ENCODE peak calls at places on chromosome 15, in four cellular contexts. N, R, L and I are unnamed samples.

GRCh38 chr15:63112871-63113270 is 8.8 kb upstream of the LACTB start:
- DNase-seq in N (no peak), R (no peak), L (no peak), I (no peak)

GRCh38 chr15:22877607-22878006 is 39.1 kb downstream of the NIPA2 start:
- DNase-seq in N (no peak), R (peak), L (no peak), I (no peak)

GRCh38 chr15:38028869-38029268 is 94.4 kb downstream of the TMCO5A start:
- DNase-seq in N (no peak), R (no peak), L (no peak), I (no peak)

GRCh38 chr15:39205506-39206371 is 375.1 kb upstream of the THBS1 start:
- DNase-seq in N (no peak), R (no peak), L (no peak), I (no peak)

GRCh38 chr15:47870300-47870955 is 153.1 kb downstream of the SEMA6D start:
- DNase-seq in N (no peak), R (no peak), L (peak), I (peak)

GRCh38 chr15:64731807-64732151 is 43.6 kb downstream of the RBPMS2 start:
- DNase-seq in N (no peak), R (no peak), L (no peak), I (no peak)

GRCh38 chr15:59292393-59292792 is 80.3 kb downstream of the MYO1E start:
- DNase-seq in N (no peak), R (no peak), L (peak), I (no peak)

GRCh38 chr15:55816017-55816416 is 73.1 kb upstream of the PRTG start:
- DNase-seq in N (no peak), R (no peak), L (no peak), I (no peak)

GRCh38 chr15:60973637-60974415 is 255.3 kb downstream of the RORA start:
- DNase-seq in N (no peak), R (no peak), L (no peak), I (no peak)

GRCh38 chr15:101062471-101063171 is 143.5 kb downstream of the LRRK1 start:
- DNase-seq in N (peak), R (peak), L (no peak), I (no peak)

GRCh38 chr15:38182900-38183299 is 69.7 kb upstream of the SPRED1 start:
- DNase-seq in N (no peak), R (no peak), L (no peak), I (no peak)

GRCh38 chr15:58469432-58470353 is 37.9 kb downstream of the LIPC start:
- DNase-seq in N (no peak), R (no peak), L (no peak), I (no peak)

GRCh38 chr15:50907866-50908208 is 646 bp upstream of the AP4E1 start:
- DNase-seq in N (no peak), R (no peak), L (no peak), I (no peak)

GRCh38 chr15:78243491-78243941 is 9.2 kb upstream of the ACSBG1 start:
- DNase-seq in N (no peak), R (peak), L (peak), I (peak)

GRCh38 chr15:43410572-43411214 is 39.8 kb downstream of the TUBGCP4 start:
- DNase-seq in N (no peak), R (no peak), L (no peak), I (no peak)

GRCh38 chr15:82043130-82043673 is 2.6 kb downstream of the MEX3B start:
- DNase-seq in N (no peak), R (peak), L (no peak), I (peak)

GRCh38 chr15:95295905-95296618 is 1034.4 kb upstream of the NR2F2 start:
- DNase-seq in N (no peak), R (no peak), L (no peak), I (no peak)

GRCh38 chr15:74750759-74751158 is 2.1 kb downstream of the CYP1A2 start:
- DNase-seq in N (no peak), R (no peak), L (no peak), I (no peak)

GRCh38 chr15:77830041-77830440 is 197.3 kb upstream of the LINGO1 start:
- DNase-seq in N (no peak), R (peak), L (no peak), I (peak)

GRCh38 chr15:66798426-66799061 is 96.5 kb downstream of the SMAD6 start:
- DNase-seq in N (no peak), R (no peak), L (no peak), I (no peak)

DNA sequence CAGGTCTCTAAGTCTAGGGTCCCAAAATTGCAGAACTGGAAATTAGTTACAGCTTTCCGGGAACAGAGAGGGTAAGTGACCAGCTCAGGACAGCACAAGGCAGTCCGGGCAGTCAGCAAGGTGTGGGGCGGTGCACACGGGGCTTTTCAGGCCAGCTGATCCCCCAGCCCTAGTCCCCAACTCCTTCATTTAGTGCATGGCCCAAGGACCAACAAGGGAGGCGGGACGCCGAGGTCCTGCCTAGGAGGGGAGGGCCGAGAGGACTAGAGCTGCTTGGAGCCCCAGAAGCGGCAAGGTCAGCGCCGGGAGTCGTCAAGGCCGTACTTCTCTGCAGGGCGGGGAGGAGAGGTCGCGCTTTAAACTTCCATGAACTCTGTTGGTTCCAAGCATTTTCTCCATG is 2.0 kb upstream of the PDE8A start:
- DNase-seq in N (peak), R (peak), L (no peak), I (no peak)
- H3K4me3 ChIP-seq in N (peak), R (peak), L (peak), I (no peak)

GRCh38 chr15:90141646-90142045 is 39.4 kb upstream of the IDH2 start:
- DNase-seq in N (no peak), R (peak), L (no peak), I (no peak)
- H3K27ac ChIP-seq in N (no peak), R (no peak), L (no peak), I (no peak)

DNA sequence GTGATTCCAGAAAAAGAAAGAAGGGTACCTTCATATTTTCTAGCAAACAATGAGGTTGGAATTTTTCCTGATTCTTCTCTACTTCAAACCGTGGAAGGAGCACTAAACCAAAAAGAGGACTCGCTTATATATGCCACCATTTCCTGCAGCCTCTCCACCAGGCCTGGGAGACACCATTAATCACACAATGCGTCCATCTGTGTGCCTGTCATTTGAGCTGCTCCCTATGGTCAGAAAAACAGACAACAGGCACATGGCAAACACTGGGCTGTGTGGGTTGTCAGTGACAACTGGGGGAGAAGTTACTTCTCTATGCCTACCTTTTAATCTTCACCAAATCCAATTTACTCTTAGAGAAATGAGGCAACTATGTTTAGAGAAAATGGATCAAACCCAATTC is 71.9 kb downstream of the NR2F2 start:
- DNase-seq in N (no peak), R (no peak), L (no peak), I (no peak)
- H3K4me3 ChIP-seq in N (no peak), R (no peak), L (no peak), I (no peak)

DNA sequence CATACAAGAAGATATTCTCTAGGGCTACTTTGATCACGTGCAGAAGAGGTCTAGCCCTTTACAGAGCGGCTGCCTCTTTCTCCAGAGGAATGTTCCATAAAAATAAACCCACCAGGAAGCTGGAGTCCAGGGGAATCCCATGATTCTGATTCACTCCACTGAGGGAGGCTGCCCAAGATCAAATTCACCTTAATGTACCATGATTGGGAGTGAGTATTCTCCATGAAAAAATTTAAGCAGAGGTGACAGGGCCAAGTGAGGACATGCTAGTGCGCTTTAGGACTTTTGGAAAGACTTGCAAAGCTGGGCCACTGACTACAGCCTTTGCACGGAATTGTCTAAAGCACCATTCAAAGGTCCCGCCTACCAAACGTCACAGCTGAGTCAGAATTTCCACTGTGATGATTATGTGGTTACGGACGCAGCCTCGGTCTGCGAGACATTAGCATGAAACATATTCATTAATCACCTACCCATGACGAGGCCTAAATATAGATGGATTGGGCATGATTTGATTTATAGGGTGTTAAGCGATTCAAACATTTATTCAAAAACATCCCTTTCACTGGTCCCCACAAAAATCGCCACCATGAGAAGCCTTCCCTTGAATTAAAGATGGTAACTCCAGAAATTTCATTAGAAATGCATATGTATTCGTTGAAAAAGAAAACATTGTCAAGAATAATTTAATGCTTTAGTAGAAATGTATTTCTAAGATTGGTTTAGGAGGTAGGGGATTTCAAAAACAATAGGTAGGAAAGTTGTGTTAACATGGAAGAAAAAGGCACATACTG is 152.6 kb downstream of the GREM1 start:
- DNase-seq in N (no peak), R (no peak), L (no peak), I (no peak)
- H3K27ac ChIP-seq in N (no peak), R (no peak), L (no peak), I (no peak)